ENCODE peak calls at places on chromosomes 13 and 19, in seven cellular contexts. C is AG10803, A is heart right ventricle, T is G401, F is T-helper 9 cell, N is GM23338, R is esophagus squamous epithelium. Q is an unnamed sample.

GRCh38 chr13:114078501-114079451 is 53.6 kb downstream of the RASA3 start:
- DNase-seq in C (peak; percentile 69), A (no peak), T (no peak), F (no peak), N (no peak), R (no peak), Q (peak; percentile 76)

GRCh38 chr13:42065414-42065813 is 17.0 kb downstream of the DGKH start:
- DNase-seq in C (no peak), A (no peak), T (no peak), F (no peak), N (no peak), R (no peak), Q (peak; percentile 41)

GRCh38 chr13:67140006-67140405 is 90.1 kb downstream of the PCDH9 start:
- DNase-seq in C (no peak), A (no peak), T (no peak), F (no peak), N (no peak), R (no peak), Q (no peak)

GRCh38 chr19:15213715-15214381 is 13.1 kb upstream of the NOTCH3 start:
- DNase-seq in C (peak; percentile 28), A (peak; percentile 90), T (no peak), F (no peak), N (peak; percentile 32), R (no peak), Q (no peak)

GRCh38 chr13:20526664-20527063 is 1.0 kb upstream of the CRYL1 start:
- DNase-seq in C (peak; percentile 5), A (no peak), T (peak; percentile 20), F (no peak), N (no peak), R (no peak), Q (peak; percentile 69)

GRCh38 chr19:53518716-53519115 is 19.2 kb upstream of the ZNF331 start:
- DNase-seq in C (no peak), A (no peak), T (no peak), F (no peak), N (no peak), R (no peak), Q (no peak)

GRCh38 chr13:108214511-108215383 is 589 bp downstream of the LIG4 start:
- DNase-seq in C (no peak), A (peak; percentile 17), T (peak; percentile 67), F (no peak), N (peak; percentile 60), R (peak; percentile 41), Q (peak; percentile 24)

GRCh38 chr19:44111910-44112463 is 1.2 kb upstream of the ZNF225 start:
- DNase-seq in C (peak; percentile 79), A (no peak), T (peak; percentile 19), F (no peak), N (peak; percentile 96), R (no peak), Q (peak; percentile 87)

GRCh38 chr19:5646703-5647102 is 23.8 kb downstream of the SAFB start:
- DNase-seq in C (no peak), A (no peak), T (no peak), F (no peak), N (no peak), R (no peak), Q (no peak)

GRCh38 chr19:45136507-45137178 is 24.1 kb downstream of the NKPD1 start:
- DNase-seq in C (no peak), A (no peak), T (no peak), F (no peak), N (no peak), R (no peak), Q (no peak)

GRCh38 chr13:24306632-24307031 is 2.7 kb upstream of the C1QTNF9 start:
- DNase-seq in C (peak; percentile 48), A (no peak), T (no peak), F (no peak), N (no peak), R (no peak), Q (peak; percentile 64)

GRCh38 chr13:29479716-29480492 is 115.6 kb downstream of the SLC7A1 start:
- DNase-seq in C (no peak), A (no peak), T (no peak), F (no peak), N (peak; percentile 20), R (no peak), Q (no peak)

GRCh38 chr13:80235559-80236296 is 105.2 kb downstream of the SPRY2 start:
- DNase-seq in C (peak; percentile 9), A (no peak), T (peak; percentile 80), F (no peak), N (peak; percentile 21), R (no peak), Q (peak; percentile 24)

GRCh38 chr19:35852029-35852780 is at the start of gene NPHS1:
- DNase-seq in C (no peak), A (no peak), T (no peak), F (no peak), N (no peak), R (no peak), Q (no peak)

GRCh38 chr19:42401365-42402303 is 11.5 kb upstream of the CNFN start:
- DNase-seq in C (peak; percentile 71), A (peak; percentile 85), T (peak; percentile 78), F (peak; percentile 84), N (peak; percentile 96), R (no peak), Q (peak; percentile 77)

GRCh38 chr13:76878043-76878442 is 8.2 kb downstream of the KCTD12 start:
- DNase-seq in C (no peak), A (no peak), T (no peak), F (no peak), N (no peak), R (no peak), Q (no peak)

GRCh38 chr19:12603714-12604113 is 6.9 kb downstream of the ZNF490 start:
- DNase-seq in C (peak; percentile 36), A (no peak), T (no peak), F (peak; percentile 25), N (no peak), R (no peak), Q (no peak)

GRCh38 chr19:24033962-24034342 is 53.0 kb upstream of the ZNF254 start:
- DNase-seq in C (peak; percentile 65), A (peak; percentile 35), T (peak; percentile 67), F (peak; percentile 8), N (peak; percentile 50), R (no peak), Q (peak; percentile 71)

GRCh38 chr13:68099616-68100015 is 869.5 kb upstream of the PCDH9 start:
- DNase-seq in C (no peak), A (no peak), T (no peak), F (no peak), N (no peak), R (no peak), Q (peak; percentile 78)

GRCh38 chr13:84049442-84049841 is 167.2 kb upstream of the SLITRK1 start:
- DNase-seq in C (no peak), A (no peak), T (no peak), F (no peak), N (no peak), R (no peak), Q (no peak)

GRCh38 chr19:42198676-42199439 is 18.6 kb downstream of the DEDD2 start:
- DNase-seq in C (no peak), A (no peak), T (no peak), F (peak; percentile 70), N (peak; percentile 32), R (no peak), Q (no peak)

GRCh38 chr19:11657307-11657706 is 60.0 kb downstream of the ZNF627 start:
- DNase-seq in C (no peak), A (no peak), T (peak; percentile 29), F (no peak), N (no peak), R (no peak), Q (no peak)

GRCh38 chr19:56477429-56478338 is 539 bp upstream of the ZNF667 start:
- DNase-seq in C (peak; percentile 91), A (peak; percentile 93), T (peak; percentile 93), F (no peak), N (peak; percentile 87), R (no peak), Q (peak; percentile 90)

GRCh38 chr13:59458908-59459579 is 704.7 kb downstream of the DIAPH3 start:
- DNase-seq in C (peak; percentile 33), A (peak; percentile 19), T (no peak), F (no peak), N (peak; percentile 31), R (no peak), Q (peak; percentile 47)

GRCh38 chr13:93847162-93847561 is 620.6 kb downstream of the GPC6 start:
- DNase-seq in C (peak; percentile 42), A (no peak), T (no peak), F (no peak), N (no peak), R (no peak), Q (peak; percentile 79)

GRCh38 chr19:2381151-2381822 is 21.2 kb downstream of the TMPRSS9 start:
- DNase-seq in C (no peak), A (no peak), T (peak; percentile 32), F (no peak), N (no peak), R (no peak), Q (no peak)

GRCh38 chr19:18945297-18945696 is 4.3 kb upstream of the HOMER3 start:
- DNase-seq in C (no peak), A (no peak), T (no peak), F (no peak), N (no peak), R (no peak), Q (no peak)

GRCh38 chr13:68784275-68784674 is 1323.4 kb upstream of the ATXN8OS start:
- DNase-seq in C (no peak), A (no peak), T (no peak), F (no peak), N (no peak), R (no peak), Q (no peak)

GRCh38 chr19:43675269-43675879 is 5.4 kb upstream of the PLAUR start:
- DNase-seq in C (peak; percentile 30), A (no peak), T (no peak), F (no peak), N (peak; percentile 32), R (no peak), Q (peak; percentile 89)

GRCh38 chr13:85347251-85347650 is 452.0 kb downstream of the SLITRK6 start:
- DNase-seq in C (no peak), A (no peak), T (no peak), F (no peak), N (no peak), R (no peak), Q (peak; percentile 7)

Q was measured in ELR.